ENCODE peak calls at places on chromosomes 16 and 17, in nine cellular contexts. S is AG10803, V is neural crest cell, C is ascending aorta, F is HFF-Myc, M is cardiac fibroblast, T is Calu3, B is A549, P is fibroblast of the aortic adventitia. W is an unnamed sample.

GRCh38 chr16:81527477-81528178 is 83.0 kb downstream of the CMIP start:
- DNase-seq in P (no peak), M (no peak), B (no peak), F (no peak), C (no peak), T (no peak), V (no peak), S (no peak), W (no peak)

GRCh38 chr16:84302111-84302954 is 7.7 kb downstream of the WFDC1 start:
- DNase-seq in M (no peak), F (no peak), P (no peak), V (no peak), T (no peak), C (no peak), B (no peak), S (no peak), W (no peak)

GRCh38 chr17:28745777-28746473 is 2.1 kb downstream of the TRAF4 start:
- DNase-seq in C (no peak), M (no peak), V (no peak), P (no peak), F (no peak), T (peak), B (no peak), S (no peak), W (no peak)

GRCh38 chr17:9520649-9521435 is 54.8 kb downstream of the STX8 start:
- DNase-seq in T (no peak), C (no peak), S (no peak), V (no peak), B (no peak), M (no peak), F (no peak), P (no peak), W (no peak)

GRCh38 chr17:41939044-41939695 is 8.8 kb downstream of the ODAD4 start:
- DNase-seq in P (no peak), F (no peak), V (no peak), S (no peak), C (no peak), T (no peak), B (no peak), M (no peak), W (no peak)

GRCh38 chr16:2156025-2156848 is 655 bp downstream of the TRAF7 start:
- DNase-seq in F (no peak), V (no peak), T (no peak), C (no peak), B (no peak), P (peak), M (peak), S (peak), W (no peak)

GRCh38 chr17:28756025-28756804 is 12.4 kb downstream of the TRAF4 start:
- DNase-seq in F (no peak), T (no peak), V (no peak), B (no peak), S (no peak), P (no peak), M (peak), C (no peak), W (no peak)

GRCh38 chr16:64416232-64417010 is 705.4 kb downstream of the CDH11 start:
- DNase-seq in B (no peak), V (no peak), T (no peak), S (peak), C (no peak), P (peak), F (no peak), M (peak), W (no peak)

GRCh38 chr17:39699818-39700147 is at the start of gene ERBB2:
- DNase-seq in F (no peak), C (peak), T (peak), V (peak), P (peak), M (peak), S (peak), B (peak), W (no peak)

GRCh38 chr16:77297996-77298637 is 98.9 kb downstream of the SYCE1L start:
- DNase-seq in S (no peak), P (peak), F (no peak), C (no peak), T (peak), M (peak), B (no peak), V (no peak), W (no peak)

GRCh38 chr17:47622179-47622549 is 27.6 kb upstream of the KPNB1 start:
- DNase-seq in P (peak), B (no peak), V (no peak), C (no peak), S (no peak), T (no peak), M (peak), F (no peak), W (no peak)

DNA sequence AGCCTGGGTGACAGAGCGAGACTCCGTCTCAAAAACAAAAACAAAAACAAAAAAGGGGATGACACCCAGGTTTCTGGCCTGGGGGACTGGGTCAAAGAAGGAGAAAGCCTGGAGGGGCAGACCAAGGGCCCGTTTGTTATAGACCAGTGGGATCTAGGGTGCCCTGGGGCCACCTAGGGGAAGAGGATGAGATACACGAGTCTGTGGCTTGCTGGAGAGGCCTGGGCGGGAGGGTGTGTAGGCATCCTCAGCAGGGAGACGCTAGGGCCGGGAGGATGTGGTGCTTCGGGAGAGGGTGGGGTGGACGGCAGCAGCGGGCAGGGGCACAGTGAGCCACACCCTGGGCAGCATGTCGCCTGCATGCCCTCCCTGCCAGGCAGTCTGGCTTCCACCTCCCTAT is 17.1 kb upstream of the CRK start:
- DNase-seq in F (no peak), V (no peak), B (no peak), M (no peak), P (no peak), C (no peak), S (no peak), T (no peak), W (no peak)
- TF ChIP-seq CTCF in F (no peak), V (no peak), B (no peak), M (no peak), P (no peak), C (no peak), S (no peak), T (no peak), W (no peak)

DNA sequence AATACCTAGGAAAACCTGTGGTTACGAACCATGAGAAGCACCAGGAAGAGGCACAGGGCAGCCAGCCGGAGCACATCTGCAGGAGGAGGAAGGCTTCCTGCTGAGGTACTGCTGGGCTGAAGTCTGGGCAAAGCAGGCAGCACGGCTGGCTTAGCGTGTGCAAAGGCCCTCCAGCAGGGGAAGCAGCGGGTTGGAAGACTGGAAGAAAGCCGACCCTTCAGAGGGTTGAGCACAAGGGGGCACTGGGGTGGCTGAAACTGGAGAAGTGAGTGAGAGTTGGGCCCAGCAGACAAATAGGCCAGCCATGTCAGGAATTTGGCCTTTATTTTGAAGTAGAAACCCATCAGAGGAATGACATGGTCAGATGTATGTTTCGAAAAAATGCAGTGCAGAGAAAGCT is 12.1 kb upstream of the HSD3B7 start:
- DNase-seq in F (no peak), V (no peak), S (no peak), C (no peak), M (no peak), T (no peak), P (no peak), B (peak), W (no peak)
- TF ChIP-seq CTCF in F (peak), V (no peak), S (peak), C (no peak), M (peak), T (no peak), P (no peak), B (no peak), W (no peak)

GRCh38 chr17:11997147-11997971 is at the start of gene ZNF18:
- DNase-seq in F (peak), P (peak), V (peak), C (peak), M (peak), T (peak), B (peak), S (peak), W (peak)
- TF ChIP-seq CTCF in F (no peak), P (no peak), V (no peak), C (no peak), M (no peak), T (no peak), B (no peak), S (no peak), W (no peak)

DNA sequence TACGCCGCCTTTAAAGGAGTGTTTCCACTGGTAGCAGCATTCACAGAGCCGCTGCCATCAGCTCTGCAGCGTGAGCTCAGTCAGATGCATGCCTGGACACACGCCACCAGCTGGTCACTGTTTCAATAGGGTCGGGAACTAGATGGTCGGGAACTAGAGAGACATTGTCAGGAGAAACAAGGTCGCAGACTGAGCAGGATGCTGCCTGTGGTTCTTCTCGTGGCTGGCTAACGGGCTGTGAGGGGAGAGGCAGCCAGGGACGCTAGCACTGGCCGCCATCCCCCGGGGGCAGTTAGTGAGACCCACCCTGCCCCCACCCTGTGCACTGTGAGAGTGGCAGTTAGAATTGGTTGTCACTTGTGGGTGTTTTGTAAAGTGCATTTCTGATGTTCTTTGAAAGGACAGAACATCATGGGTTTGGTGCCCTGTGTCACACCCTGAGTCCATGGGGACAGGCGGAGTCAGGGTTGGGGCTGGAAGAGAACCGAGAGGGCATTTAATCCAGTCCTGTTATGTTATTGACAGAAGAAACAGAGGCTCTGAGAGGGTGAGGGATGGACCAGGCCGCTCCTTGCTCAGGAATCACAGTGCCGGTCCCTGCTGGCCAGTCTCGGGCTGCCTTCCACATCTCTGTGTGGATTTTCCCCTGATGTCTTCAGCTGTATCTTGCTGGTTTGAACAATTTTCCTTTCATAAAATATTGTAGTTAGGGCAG is 86.4 kb downstream of the SPECC1 start:
- DNase-seq in P (peak), S (peak), T (peak), B (peak), C (peak), F (peak), M (peak), V (peak), W (peak)
- TF ChIP-seq CTCF in P (peak), S (peak), T (peak), B (peak), C (peak), F (peak), M (peak), V (peak), W (peak)